ENCODE peak calls at places on chromosome 5, in five cellular contexts. One of them, this sample, is unnamed.

GRCh38 chr5:135016926-135017325 is 17.1 kb downstream of the PITX1 start:
- DNase-seq in GM23338: no peak
- DNase-seq in right lobe of liver: no peak
- DNase-seq in adrenal gland: no peak
- DNase-seq in cardiac muscle cell: no peak
- DNase-seq in this sample: peak; percentile 51

GRCh38 chr5:43661102-43661501 is 58.1 kb downstream of the NNT start:
- DNase-seq in GM23338: peak; percentile 71
- DNase-seq in right lobe of liver: no peak
- DNase-seq in adrenal gland: peak; percentile 50
- DNase-seq in cardiac muscle cell: peak; percentile 72
- DNase-seq in this sample: no peak

GRCh38 chr5:178208540-178209227 is 4.4 kb downstream of the HNRNPAB start:
- DNase-seq in GM23338: peak; percentile 52
- DNase-seq in right lobe of liver: no peak
- DNase-seq in adrenal gland: no peak
- DNase-seq in cardiac muscle cell: no peak
- DNase-seq in this sample: peak; percentile 3

GRCh38 chr5:6452622-6453504 is 4.2 kb downstream of the UBE2QL1 start:
- DNase-seq in GM23338: no peak
- DNase-seq in right lobe of liver: no peak
- DNase-seq in adrenal gland: no peak
- DNase-seq in cardiac muscle cell: no peak
- DNase-seq in this sample: no peak

GRCh38 chr5:78569441-78569840 is 79.1 kb downstream of the LHFPL2 start:
- DNase-seq in GM23338: peak; percentile 34
- DNase-seq in right lobe of liver: peak; percentile 43
- DNase-seq in adrenal gland: peak; percentile 80
- DNase-seq in cardiac muscle cell: peak; percentile 95
- DNase-seq in this sample: no peak

GRCh38 chr5:146965781-146966659 is 87.5 kb upstream of the PPP2R2B start:
- DNase-seq in GM23338: peak; percentile 88
- DNase-seq in right lobe of liver: no peak
- DNase-seq in adrenal gland: peak; percentile 59
- DNase-seq in cardiac muscle cell: peak; percentile 86
- DNase-seq in this sample: no peak

GRCh38 chr5:10485897-10486296 is 44.2 kb downstream of the ROPN1L start:
- DNase-seq in GM23338: no peak
- DNase-seq in right lobe of liver: no peak
- DNase-seq in adrenal gland: no peak
- DNase-seq in cardiac muscle cell: no peak
- DNase-seq in this sample: no peak

GRCh38 chr5:68379275-68380026 is 163.9 kb downstream of the PIK3R1 start:
- DNase-seq in GM23338: no peak
- DNase-seq in right lobe of liver: no peak
- DNase-seq in adrenal gland: peak; percentile 15
- DNase-seq in cardiac muscle cell: no peak
- DNase-seq in this sample: no peak

GRCh38 chr5:57539281-57539701 is 56.7 kb upstream of the ACTBL2 start:
- DNase-seq in GM23338: no peak
- DNase-seq in right lobe of liver: no peak
- DNase-seq in adrenal gland: no peak
- DNase-seq in cardiac muscle cell: no peak
- DNase-seq in this sample: no peak

GRCh38 chr5:41517909-41518308 is 7.5 kb upstream of the PLCXD3 start:
- DNase-seq in GM23338: peak; percentile 5
- DNase-seq in right lobe of liver: no peak
- DNase-seq in adrenal gland: no peak
- DNase-seq in cardiac muscle cell: peak; percentile 62
- DNase-seq in this sample: no peak

GRCh38 chr5:75933489-75933888 is 149.7 kb upstream of the SV2C start:
- DNase-seq in GM23338: no peak
- DNase-seq in right lobe of liver: no peak
- DNase-seq in adrenal gland: no peak
- DNase-seq in cardiac muscle cell: no peak
- DNase-seq in this sample: no peak

GRCh38 chr5:114977979-114978573 is 191.6 kb downstream of the TRIM36 start:
- DNase-seq in GM23338: no peak
- DNase-seq in right lobe of liver: no peak
- DNase-seq in adrenal gland: no peak
- DNase-seq in cardiac muscle cell: no peak
- DNase-seq in this sample: no peak
- TF ChIP-seq CTCF in GM23338: no peak
- TF ChIP-seq CTCF in right lobe of liver: no peak
- TF ChIP-seq CTCF in adrenal gland: no peak
- TF ChIP-seq CTCF in cardiac muscle cell: no peak
- TF ChIP-seq CTCF in this sample: no peak

GRCh38 chr5:172426086-172426485 is 28.2 kb downstream of the SH3PXD2B start:
- DNase-seq in GM23338: no peak
- DNase-seq in right lobe of liver: no peak
- DNase-seq in adrenal gland: no peak
- DNase-seq in cardiac muscle cell: no peak
- DNase-seq in this sample: no peak
- H3K4me1 ChIP-seq in GM23338: no peaks in the 10 kb centered on the region
- H3K4me1 ChIP-seq in right lobe of liver: no peaks in the 10 kb centered on the region
- H3K4me1 ChIP-seq in adrenal gland: peaks cover 40% of the 10 kb centered on the region
- H3K4me1 ChIP-seq in cardiac muscle cell: peaks cover 35% of the 10 kb centered on the region
- H3K4me1 ChIP-seq in this sample: peaks cover 48% of the 10 kb centered on the region

DNA sequence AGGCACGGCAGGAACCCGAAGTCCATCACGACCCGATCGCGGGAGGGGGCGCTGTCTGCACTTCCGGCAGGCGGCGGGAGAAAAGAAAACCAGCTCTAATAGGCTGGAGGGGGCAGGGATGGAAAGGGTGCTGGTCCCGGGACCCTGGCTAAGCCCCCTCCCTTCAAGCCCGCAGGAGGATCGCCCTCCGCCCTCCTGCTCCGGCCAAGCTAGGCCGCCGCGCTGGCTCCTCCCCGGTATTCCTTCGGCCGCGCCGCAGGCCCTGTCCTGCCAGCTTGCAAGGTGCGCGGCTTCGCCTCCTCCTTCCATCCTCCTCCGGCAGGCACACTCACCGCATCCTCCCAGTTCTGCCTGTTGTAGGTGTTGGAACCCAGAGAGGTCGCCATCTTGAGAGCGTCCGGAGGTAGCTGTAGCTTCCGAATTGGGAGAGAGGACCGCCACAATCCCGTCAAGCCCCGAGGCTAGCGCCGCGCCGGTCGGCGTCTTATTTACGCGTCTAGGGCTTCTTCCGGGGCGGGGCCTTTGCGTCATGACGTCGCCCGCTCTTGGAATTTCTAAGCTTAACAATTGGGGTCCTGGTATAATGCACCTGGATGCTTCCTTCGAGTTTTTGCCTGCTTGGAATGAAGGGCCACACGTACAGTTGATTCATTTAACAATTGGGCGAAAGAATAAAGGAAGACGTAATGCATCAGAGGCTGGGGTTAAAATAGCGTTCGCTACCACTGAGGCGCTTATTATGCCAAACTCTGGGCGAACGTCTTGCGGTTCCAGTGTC is at the start of gene RBM22:
- DNase-seq in GM23338: peak; percentile 98
- DNase-seq in right lobe of liver: peak; percentile 94
- DNase-seq in adrenal gland: peak; percentile 93
- DNase-seq in cardiac muscle cell: peak; percentile 92
- DNase-seq in this sample: peak; percentile 96
- TF ChIP-seq CTCF in GM23338: peak; percentile 62
- TF ChIP-seq CTCF in right lobe of liver: peak; percentile 63
- TF ChIP-seq CTCF in adrenal gland: peak; percentile 54
- TF ChIP-seq CTCF in cardiac muscle cell: peak; percentile 63
- TF ChIP-seq CTCF in this sample: peak; percentile 64

GRCh38 chr5:33072700-33073099 is 361.6 kb downstream of the NPR3 start:
- DNase-seq in GM23338: no peak
- DNase-seq in right lobe of liver: no peak
- DNase-seq in adrenal gland: no peak
- DNase-seq in cardiac muscle cell: no peak
- DNase-seq in this sample: no peak
- H3K4me1 ChIP-seq in GM23338: no peaks in the 10 kb centered on the region
- H3K4me1 ChIP-seq in right lobe of liver: no peaks in the 10 kb centered on the region
- H3K4me1 ChIP-seq in adrenal gland: no peaks in the 10 kb centered on the region
- H3K4me1 ChIP-seq in cardiac muscle cell: no peaks in the 10 kb centered on the region
- H3K4me1 ChIP-seq in this sample: no peaks in the 10 kb centered on the region

DNA sequence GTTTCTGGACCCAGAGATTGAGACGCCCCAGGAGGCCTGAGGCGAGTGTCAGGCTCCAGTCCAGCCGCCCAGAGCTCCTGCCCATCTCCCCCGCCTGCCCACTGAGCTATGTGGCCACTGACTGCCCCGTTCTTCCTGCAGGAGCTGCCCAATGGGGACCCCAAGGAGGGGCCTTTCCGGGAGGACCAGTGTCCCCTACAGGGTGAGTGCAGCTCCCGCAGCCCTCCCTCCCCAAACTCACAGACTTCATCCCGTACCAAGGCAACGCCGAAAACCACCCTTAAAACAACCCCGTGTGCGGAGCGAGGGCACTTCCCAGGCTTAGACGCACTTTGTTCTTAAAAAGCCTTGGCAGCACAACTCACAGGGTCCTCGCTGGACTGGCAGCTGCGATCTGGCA is 23.4 kb downstream of the NKD2 start:
- DNase-seq in GM23338: no peak
- DNase-seq in right lobe of liver: peak; percentile 7
- DNase-seq in adrenal gland: no peak
- DNase-seq in cardiac muscle cell: no peak
- DNase-seq in this sample: no peak
- TF ChIP-seq CTCF in GM23338: no peak
- TF ChIP-seq CTCF in right lobe of liver: no peak
- TF ChIP-seq CTCF in adrenal gland: no peak
- TF ChIP-seq CTCF in cardiac muscle cell: no peak
- TF ChIP-seq CTCF in this sample: no peak

GRCh38 chr5:113276493-113276892 is 158.3 kb downstream of the TSSK1B start:
- DNase-seq in GM23338: no peak
- DNase-seq in right lobe of liver: no peak
- DNase-seq in adrenal gland: no peak
- DNase-seq in cardiac muscle cell: no peak
- DNase-seq in this sample: no peak

GRCh38 chr5:113280541-113280940 is 154.2 kb downstream of the TSSK1B start:
- DNase-seq in GM23338: no peak
- DNase-seq in right lobe of liver: no peak
- DNase-seq in adrenal gland: no peak
- DNase-seq in cardiac muscle cell: no peak
- DNase-seq in this sample: no peak

GRCh38 chr5:113281194-113281593 is 153.6 kb downstream of the TSSK1B start:
- DNase-seq in GM23338: no peak
- DNase-seq in right lobe of liver: no peak
- DNase-seq in adrenal gland: no peak
- DNase-seq in cardiac muscle cell: no peak
- DNase-seq in this sample: no peak

GRCh38 chr5:113276001-113276400 is 158.8 kb downstream of the TSSK1B start:
- DNase-seq in GM23338: peak; percentile 39
- DNase-seq in right lobe of liver: no peak
- DNase-seq in adrenal gland: no peak
- DNase-seq in cardiac muscle cell: no peak
- DNase-seq in this sample: no peak

GRCh38 chr5:113278976-113279375 is 155.8 kb downstream of the TSSK1B start:
- DNase-seq in GM23338: no peak
- DNase-seq in right lobe of liver: no peak
- DNase-seq in adrenal gland: no peak
- DNase-seq in cardiac muscle cell: peak; percentile 19
- DNase-seq in this sample: no peak
- H3K4me1 ChIP-seq in GM23338: peaks cover 28% of the 10 kb centered on the region
- H3K4me1 ChIP-seq in right lobe of liver: no peaks in the 10 kb centered on the region
- H3K4me1 ChIP-seq in adrenal gland: no peaks in the 10 kb centered on the region
- H3K4me1 ChIP-seq in cardiac muscle cell: peaks cover 58% of the 10 kb centered on the region
- H3K4me1 ChIP-seq in this sample: no peaks in the 10 kb centered on the region

GRCh38 chr5:33937017-33937699 is 972 bp downstream of the RXFP3 start:
- DNase-seq in GM23338: no peak
- DNase-seq in right lobe of liver: no peak
- DNase-seq in adrenal gland: peak; percentile 43
- DNase-seq in cardiac muscle cell: peak; percentile 10
- DNase-seq in this sample: no peak

GRCh38 chr5:33936381-33937016 is at the start of gene RXFP3:
- DNase-seq in GM23338: peak; percentile 59
- DNase-seq in right lobe of liver: peak; percentile 16
- DNase-seq in adrenal gland: peak; percentile 17
- DNase-seq in cardiac muscle cell: peak; percentile 66
- DNase-seq in this sample: no peak

GRCh38 chr5:33937700-33938506 is 1.7 kb downstream of the RXFP3 start:
- DNase-seq in GM23338: peak; percentile 37
- DNase-seq in right lobe of liver: no peak
- DNase-seq in adrenal gland: no peak
- DNase-seq in cardiac muscle cell: no peak
- DNase-seq in this sample: no peak

GRCh38 chr5:33933723-33934544 is 2.3 kb upstream of the RXFP3 start:
- DNase-seq in GM23338: no peak
- DNase-seq in right lobe of liver: no peak
- DNase-seq in adrenal gland: no peak
- DNase-seq in cardiac muscle cell: no peak
- DNase-seq in this sample: no peak

DNA sequence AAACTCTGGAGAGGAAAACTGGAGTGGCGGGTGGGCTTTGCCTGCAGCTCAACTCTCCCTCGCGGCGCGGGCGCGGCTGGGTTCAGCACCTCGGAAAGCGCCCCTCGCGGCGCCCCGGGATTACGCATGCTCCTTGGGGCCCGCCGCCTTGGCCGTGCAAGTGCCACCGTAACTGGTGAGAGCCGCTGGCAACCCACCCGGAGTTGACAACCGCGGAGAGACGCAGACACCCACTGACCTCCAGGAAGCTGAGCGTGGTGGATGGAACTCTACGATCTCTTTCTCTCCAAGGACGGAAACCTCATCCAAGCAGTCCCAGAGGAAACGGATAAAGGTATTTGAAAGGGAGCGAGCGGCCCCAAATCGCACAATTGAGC is 194 bp upstream of the RXFP3 start:
- DNase-seq in GM23338: peak; percentile 89
- DNase-seq in right lobe of liver: peak; percentile 56
- DNase-seq in adrenal gland: peak; percentile 76
- DNase-seq in cardiac muscle cell: peak; percentile 74
- DNase-seq in this sample: peak; percentile 73
- TF ChIP-seq CTCF in GM23338: no peak
- TF ChIP-seq CTCF in right lobe of liver: peak; percentile 9
- TF ChIP-seq CTCF in adrenal gland: no peak
- TF ChIP-seq CTCF in cardiac muscle cell: peak; percentile 16
- TF ChIP-seq CTCF in this sample: peak; percentile 19

GRCh38 chr5:39192449-39193160 is 26.8 kb downstream of the FYB1 start:
- DNase-seq in GM23338: no peak
- DNase-seq in right lobe of liver: no peak
- DNase-seq in adrenal gland: no peak
- DNase-seq in cardiac muscle cell: no peak
- DNase-seq in this sample: no peak
- H3K4me1 ChIP-seq in GM23338: no peaks in the 10 kb centered on the region
- H3K4me1 ChIP-seq in right lobe of liver: no peaks in the 10 kb centered on the region
- H3K4me1 ChIP-seq in adrenal gland: no peaks in the 10 kb centered on the region
- H3K4me1 ChIP-seq in cardiac muscle cell: no peaks in the 10 kb centered on the region
- H3K4me1 ChIP-seq in this sample: peaks cover 9% of the 10 kb centered on the region